ENCODE peak calls at places on chromosome 19, in eight cellular contexts. One of them, this sample, is unnamed.

GRCh38 chr19:55353803-55354697 is 469 bp downstream of the COX6B2 start:
- DNase-seq in CD8-positive, alpha-beta T cell: peak; percentile 47
- DNase-seq in BJ: no peak
- DNase-seq in AG04449: no peak
- DNase-seq in body of pancreas: peak; percentile 68
- DNase-seq in brain microvascular endothelial cell: peak; percentile 40
- DNase-seq in fibroblast of villous mesenchyme: peak; percentile 47
- DNase-seq in neural progenitor cell: peak; percentile 84
- DNase-seq in this sample: no peak

GRCh38 chr19:29014857-29015436 is 198.0 kb downstream of the UQCRFS1 start:
- DNase-seq in CD8-positive, alpha-beta T cell: no peak
- DNase-seq in BJ: no peak
- DNase-seq in AG04449: no peak
- DNase-seq in body of pancreas: no peak
- DNase-seq in brain microvascular endothelial cell: no peak
- DNase-seq in fibroblast of villous mesenchyme: no peak
- DNase-seq in neural progenitor cell: no peak
- DNase-seq in this sample: no peak

GRCh38 chr19:46631481-46631880 is 4.5 kb downstream of the GNG8 start:
- DNase-seq in CD8-positive, alpha-beta T cell: no peak
- DNase-seq in BJ: no peak
- DNase-seq in AG04449: no peak
- DNase-seq in body of pancreas: no peak
- DNase-seq in brain microvascular endothelial cell: no peak
- DNase-seq in fibroblast of villous mesenchyme: peak; percentile 73
- DNase-seq in neural progenitor cell: no peak
- DNase-seq in this sample: no peak

GRCh38 chr19:54937926-54938325 is 9.4 kb downstream of the NLRP7 start:
- DNase-seq in CD8-positive, alpha-beta T cell: no peak
- DNase-seq in BJ: no peak
- DNase-seq in AG04449: no peak
- DNase-seq in body of pancreas: no peak
- DNase-seq in brain microvascular endothelial cell: no peak
- DNase-seq in fibroblast of villous mesenchyme: no peak
- DNase-seq in neural progenitor cell: no peak
- DNase-seq in this sample: no peak

GRCh38 chr19:34353546-34353945 is 11.4 kb upstream of the GPI start:
- DNase-seq in CD8-positive, alpha-beta T cell: no peak
- DNase-seq in BJ: no peak
- DNase-seq in AG04449: no peak
- DNase-seq in body of pancreas: no peak
- DNase-seq in brain microvascular endothelial cell: no peak
- DNase-seq in fibroblast of villous mesenchyme: no peak
- DNase-seq in neural progenitor cell: no peak
- DNase-seq in this sample: no peak

GRCh38 chr19:5166262-5166661 is 174.3 kb downstream of the PTPRS start:
- DNase-seq in CD8-positive, alpha-beta T cell: no peak
- DNase-seq in BJ: peak; percentile 21
- DNase-seq in AG04449: peak; percentile 3
- DNase-seq in body of pancreas: no peak
- DNase-seq in brain microvascular endothelial cell: peak; percentile 65
- DNase-seq in fibroblast of villous mesenchyme: peak; percentile 16
- DNase-seq in neural progenitor cell: no peak
- DNase-seq in this sample: no peak

GRCh38 chr19:48683349-48683748 is 10.5 kb upstream of the NTN5 start:
- DNase-seq in CD8-positive, alpha-beta T cell: peak; percentile 11
- DNase-seq in BJ: no peak
- DNase-seq in AG04449: no peak
- DNase-seq in body of pancreas: peak; percentile 25
- DNase-seq in brain microvascular endothelial cell: peak; percentile 18
- DNase-seq in fibroblast of villous mesenchyme: peak; percentile 67
- DNase-seq in neural progenitor cell: no peak
- DNase-seq in this sample: no peak

GRCh38 chr19:3545669-3546034 is 6.7 kb downstream of the TEKTIP1 start:
- DNase-seq in CD8-positive, alpha-beta T cell: no peak
- DNase-seq in BJ: no peak
- DNase-seq in AG04449: no peak
- DNase-seq in body of pancreas: no peak
- DNase-seq in brain microvascular endothelial cell: no peak
- DNase-seq in fibroblast of villous mesenchyme: no peak
- DNase-seq in neural progenitor cell: no peak
- DNase-seq in this sample: no peak

GRCh38 chr19:31745731-31746130 is 396.5 kb upstream of the TSHZ3 start:
- DNase-seq in CD8-positive, alpha-beta T cell: no peak
- DNase-seq in BJ: no peak
- DNase-seq in AG04449: no peak
- DNase-seq in body of pancreas: no peak
- DNase-seq in brain microvascular endothelial cell: no peak
- DNase-seq in fibroblast of villous mesenchyme: no peak
- DNase-seq in neural progenitor cell: no peak
- DNase-seq in this sample: no peak

GRCh38 chr19:16447015-16447384 is 24.8 kb downstream of the EPS15L1 start:
- DNase-seq in CD8-positive, alpha-beta T cell: peak; percentile 38
- DNase-seq in BJ: peak; percentile 38
- DNase-seq in AG04449: peak; percentile 57
- DNase-seq in body of pancreas: peak; percentile 72
- DNase-seq in brain microvascular endothelial cell: peak; percentile 91
- DNase-seq in fibroblast of villous mesenchyme: peak; percentile 98
- DNase-seq in neural progenitor cell: no peak
- DNase-seq in this sample: peak; percentile 73

GRCh38 chr19:41192574-41193419 is at the start of gene CYP2S1:
- DNase-seq in CD8-positive, alpha-beta T cell: no peak
- DNase-seq in BJ: no peak
- DNase-seq in AG04449: no peak
- DNase-seq in body of pancreas: no peak
- DNase-seq in brain microvascular endothelial cell: no peak
- DNase-seq in fibroblast of villous mesenchyme: peak; percentile 55
- DNase-seq in neural progenitor cell: peak; percentile 89
- DNase-seq in this sample: no peak
- TF ChIP-seq CTCF in CD8-positive, alpha-beta T cell: no peak
- TF ChIP-seq CTCF in BJ: no peak
- TF ChIP-seq CTCF in AG04449: no peak
- TF ChIP-seq CTCF in body of pancreas: no peak
- TF ChIP-seq CTCF in brain microvascular endothelial cell: no peak
- TF ChIP-seq CTCF in fibroblast of villous mesenchyme: no peak
- TF ChIP-seq CTCF in neural progenitor cell: no peak
- TF ChIP-seq CTCF in this sample: no peak

GRCh38 chr19:2332341-2333026 is 4.0 kb downstream of the SPPL2B start:
- DNase-seq in CD8-positive, alpha-beta T cell: peak; percentile 36
- DNase-seq in BJ: no peak
- DNase-seq in AG04449: no peak
- DNase-seq in body of pancreas: no peak
- DNase-seq in brain microvascular endothelial cell: no peak
- DNase-seq in fibroblast of villous mesenchyme: no peak
- DNase-seq in neural progenitor cell: no peak
- DNase-seq in this sample: no peak

GRCh38 chr19:2330632-2331284 is 2.3 kb downstream of the SPPL2B start:
- DNase-seq in CD8-positive, alpha-beta T cell: no peak
- DNase-seq in BJ: no peak
- DNase-seq in AG04449: no peak
- DNase-seq in body of pancreas: peak; percentile 79
- DNase-seq in brain microvascular endothelial cell: no peak
- DNase-seq in fibroblast of villous mesenchyme: no peak
- DNase-seq in neural progenitor cell: no peak
- DNase-seq in this sample: no peak

GRCh38 chr19:2333027-2333806 is 4.7 kb downstream of the SPPL2B start:
- DNase-seq in CD8-positive, alpha-beta T cell: no peak
- DNase-seq in BJ: no peak
- DNase-seq in AG04449: no peak
- DNase-seq in body of pancreas: peak; percentile 70
- DNase-seq in brain microvascular endothelial cell: no peak
- DNase-seq in fibroblast of villous mesenchyme: no peak
- DNase-seq in neural progenitor cell: no peak
- DNase-seq in this sample: no peak

GRCh38 chr19:2330255-2330631 is 1.8 kb downstream of the SPPL2B start:
- DNase-seq in CD8-positive, alpha-beta T cell: no peak
- DNase-seq in BJ: no peak
- DNase-seq in AG04449: no peak
- DNase-seq in body of pancreas: no peak
- DNase-seq in brain microvascular endothelial cell: no peak
- DNase-seq in fibroblast of villous mesenchyme: no peak
- DNase-seq in neural progenitor cell: no peak
- DNase-seq in this sample: no peak

DNA sequence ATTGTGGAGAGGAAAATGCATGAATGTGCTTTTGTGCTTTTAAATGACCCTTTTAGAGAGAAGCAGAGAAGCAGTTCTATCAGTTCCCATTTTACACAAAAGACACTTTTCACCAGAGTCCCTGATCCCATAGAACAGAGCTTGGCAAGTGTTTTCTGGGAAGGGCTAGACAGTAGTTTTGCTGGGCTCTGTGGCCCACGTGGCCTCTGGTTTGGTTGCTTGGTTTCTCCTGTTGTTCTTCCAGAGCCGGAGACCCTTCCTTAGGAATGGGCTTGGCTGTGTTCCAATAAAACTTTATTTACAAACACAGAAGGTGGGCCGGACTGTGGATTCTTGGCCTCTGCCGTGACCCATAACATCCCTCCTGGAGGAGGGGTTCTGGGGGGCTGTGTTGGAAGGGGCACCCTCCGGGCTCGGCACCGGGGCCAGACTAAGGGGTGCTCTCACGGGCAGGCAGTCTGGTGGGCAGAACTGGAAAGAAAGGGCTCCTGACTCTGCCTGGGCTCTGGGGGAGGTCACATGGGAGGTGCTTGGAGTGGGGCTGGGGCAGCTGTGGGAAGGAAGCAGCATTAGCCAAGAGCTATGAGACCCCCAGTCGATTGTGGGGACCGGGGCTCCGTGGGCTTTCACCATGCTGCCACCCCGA is 3.2 kb downstream of the SPPL2B start:
- DNase-seq in CD8-positive, alpha-beta T cell: no peak
- DNase-seq in BJ: no peak
- DNase-seq in AG04449: no peak
- DNase-seq in body of pancreas: no peak
- DNase-seq in brain microvascular endothelial cell: no peak
- DNase-seq in fibroblast of villous mesenchyme: no peak
- DNase-seq in neural progenitor cell: no peak
- DNase-seq in this sample: no peak
- H3K4me3 ChIP-seq in CD8-positive, alpha-beta T cell: peak overlapping the region; percentile 2
- H3K4me3 ChIP-seq in BJ: no peak overlapping the region
- H3K4me3 ChIP-seq in AG04449: no peak overlapping the region
- H3K4me3 ChIP-seq in body of pancreas: no peak overlapping the region
- H3K4me3 ChIP-seq in brain microvascular endothelial cell: no peak overlapping the region
- H3K4me3 ChIP-seq in fibroblast of villous mesenchyme: no peak overlapping the region
- H3K4me3 ChIP-seq in neural progenitor cell: peak overlapping the region; percentile 18
- H3K4me3 ChIP-seq in this sample: no peak overlapping the region

DNA sequence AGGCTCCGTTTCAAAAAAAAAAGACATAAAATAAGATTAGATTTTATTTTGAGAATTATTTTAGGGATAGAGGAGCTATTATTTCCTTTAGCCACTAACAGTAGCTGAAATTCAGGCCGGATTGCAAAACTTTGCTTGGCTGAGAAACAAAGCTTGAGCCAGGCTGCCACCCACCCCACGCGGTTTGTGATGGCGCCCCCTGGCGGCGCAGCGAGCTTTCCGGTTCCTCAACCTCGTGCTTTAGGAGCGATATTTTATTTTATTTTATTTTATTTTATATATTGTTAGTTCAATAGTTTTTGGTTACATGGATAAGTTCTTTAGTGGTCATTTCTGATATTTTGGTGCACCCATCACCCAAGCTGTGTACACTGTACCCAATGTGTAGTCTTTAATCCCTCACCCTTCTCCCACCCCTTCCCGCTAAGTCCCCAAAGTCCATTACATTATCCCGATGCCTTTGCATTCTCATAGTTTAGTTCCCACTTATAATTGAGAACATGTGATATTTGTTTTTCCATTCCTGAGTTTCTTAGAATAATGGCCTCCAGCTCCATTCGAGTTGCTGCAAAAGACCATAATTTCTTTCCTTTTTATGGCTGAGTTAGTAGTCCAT is 19.8 kb upstream of the CEACAM4 start:
- DNase-seq in CD8-positive, alpha-beta T cell: peak; percentile 16
- DNase-seq in BJ: no peak
- DNase-seq in AG04449: no peak
- DNase-seq in body of pancreas: peak; percentile 25
- DNase-seq in brain microvascular endothelial cell: no peak
- DNase-seq in fibroblast of villous mesenchyme: no peak
- DNase-seq in neural progenitor cell: no peak
- DNase-seq in this sample: no peak
- TF ChIP-seq CTCF in CD8-positive, alpha-beta T cell: peak; percentile 39
- TF ChIP-seq CTCF in BJ: peak; percentile 38
- TF ChIP-seq CTCF in AG04449: peak; percentile 37
- TF ChIP-seq CTCF in body of pancreas: peak; percentile 38
- TF ChIP-seq CTCF in brain microvascular endothelial cell: peak; percentile 48
- TF ChIP-seq CTCF in fibroblast of villous mesenchyme: peak; percentile 36
- TF ChIP-seq CTCF in neural progenitor cell: peak; percentile 27
- TF ChIP-seq CTCF in this sample: peak; percentile 34

GRCh38 chr19:18476507-18477041 is 38.6 kb upstream of the ISYNA1 start:
- DNase-seq in CD8-positive, alpha-beta T cell: no peak
- DNase-seq in BJ: no peak
- DNase-seq in AG04449: no peak
- DNase-seq in body of pancreas: no peak
- DNase-seq in brain microvascular endothelial cell: no peak
- DNase-seq in fibroblast of villous mesenchyme: no peak
- DNase-seq in neural progenitor cell: no peak
- DNase-seq in this sample: no peak

GRCh38 chr19:18477042-18477760 is 39.3 kb upstream of the ISYNA1 start:
- DNase-seq in CD8-positive, alpha-beta T cell: no peak
- DNase-seq in BJ: no peak
- DNase-seq in AG04449: no peak
- DNase-seq in body of pancreas: no peak
- DNase-seq in brain microvascular endothelial cell: no peak
- DNase-seq in fibroblast of villous mesenchyme: no peak
- DNase-seq in neural progenitor cell: no peak
- DNase-seq in this sample: no peak

GRCh38 chr19:18477974-18478373 is 40.0 kb upstream of the ISYNA1 start:
- DNase-seq in CD8-positive, alpha-beta T cell: no peak
- DNase-seq in BJ: no peak
- DNase-seq in AG04449: no peak
- DNase-seq in body of pancreas: no peak
- DNase-seq in brain microvascular endothelial cell: no peak
- DNase-seq in fibroblast of villous mesenchyme: no peak
- DNase-seq in neural progenitor cell: no peak
- DNase-seq in this sample: no peak

GRCh38 chr19:18479964-18480723 is 41.7 kb downstream of the ELL start:
- DNase-seq in CD8-positive, alpha-beta T cell: no peak
- DNase-seq in BJ: peak; percentile 53
- DNase-seq in AG04449: no peak
- DNase-seq in body of pancreas: peak; percentile 78
- DNase-seq in brain microvascular endothelial cell: no peak
- DNase-seq in fibroblast of villous mesenchyme: peak; percentile 91
- DNase-seq in neural progenitor cell: no peak
- DNase-seq in this sample: no peak

DNA sequence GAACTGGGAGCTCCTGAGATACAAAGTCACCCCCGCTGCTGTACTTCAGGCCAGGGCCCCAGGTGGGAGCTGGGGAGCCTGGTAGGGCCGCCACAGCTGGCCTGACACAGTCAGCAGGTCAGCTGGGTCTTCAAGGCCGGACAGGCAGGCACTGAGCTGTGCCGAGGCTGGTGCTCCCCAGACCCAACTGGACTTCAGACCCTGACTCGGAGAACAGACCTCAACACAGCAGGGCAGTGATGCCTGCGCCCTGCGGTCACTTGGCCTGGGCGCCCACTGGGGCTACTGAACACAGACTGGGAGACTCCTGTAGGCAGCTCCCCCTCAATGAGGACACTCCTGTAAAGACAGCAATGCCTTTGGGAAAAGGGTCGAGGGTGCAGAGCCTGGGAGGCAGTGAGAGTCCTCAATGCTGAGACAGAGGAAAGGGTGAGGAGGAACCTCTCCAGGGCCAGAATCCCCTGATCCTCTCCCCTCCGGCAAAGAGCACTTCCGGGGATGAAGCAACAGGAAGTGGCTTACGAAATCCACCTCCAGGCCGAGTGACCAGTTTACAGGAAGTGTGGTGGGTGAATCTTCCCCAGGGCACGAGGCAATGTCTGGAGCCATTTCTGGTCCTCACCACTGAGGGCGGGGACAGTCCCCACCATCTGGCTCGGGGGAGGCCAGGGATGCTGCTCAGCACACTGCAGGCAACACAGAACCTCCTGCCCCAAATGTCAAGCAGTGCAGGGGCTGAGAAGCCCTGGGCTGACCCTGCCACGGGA is 40.8 kb upstream of the ISYNA1 start:
- DNase-seq in CD8-positive, alpha-beta T cell: peak; percentile 20
- DNase-seq in BJ: peak; percentile 72
- DNase-seq in AG04449: peak; percentile 67
- DNase-seq in body of pancreas: peak; percentile 86
- DNase-seq in brain microvascular endothelial cell: peak; percentile 73
- DNase-seq in fibroblast of villous mesenchyme: peak; percentile 98
- DNase-seq in neural progenitor cell: no peak
- DNase-seq in this sample: peak; percentile 49
- H3K4me3 ChIP-seq in CD8-positive, alpha-beta T cell: no peak overlapping the region
- H3K4me3 ChIP-seq in BJ: no peak overlapping the region
- H3K4me3 ChIP-seq in AG04449: no peak overlapping the region
- H3K4me3 ChIP-seq in body of pancreas: no peak overlapping the region
- H3K4me3 ChIP-seq in brain microvascular endothelial cell: no peak overlapping the region
- H3K4me3 ChIP-seq in fibroblast of villous mesenchyme: no peak overlapping the region
- H3K4me3 ChIP-seq in neural progenitor cell: no peak overlapping the region
- H3K4me3 ChIP-seq in this sample: no peak overlapping the region